ENCODE peak calls at places on chromosomes 16 and 17, in five cellular contexts. One of them, this sample, is unnamed.

GRCh38 chr17:78789663-78790181 is 7.6 kb upstream of the CYTH1 start:
- DNase-seq in EL: peak
- DNase-seq in CD8-positive, alpha-beta T cell: peak
- DNase-seq in HTR-8/SVneo: no peak
- DNase-seq in activated CD4-positive, alpha-beta T cell treated with anti-CD3 and anti-CD28 coated beads for 24 hours: no peak
- DNase-seq in this sample: no peak

GRCh38 chr16:85354623-85355514 is 242.6 kb upstream of the CIBAR2 start:
- DNase-seq in EL: peak
- DNase-seq in CD8-positive, alpha-beta T cell: no peak
- DNase-seq in HTR-8/SVneo: peak
- DNase-seq in activated CD4-positive, alpha-beta T cell treated with anti-CD3 and anti-CD28 coated beads for 24 hours: no peak
- DNase-seq in this sample: peak

GRCh38 chr16:78444-79145 is 570 bp downstream of the MPG start:
- DNase-seq in EL: peak
- DNase-seq in CD8-positive, alpha-beta T cell: no peak
- DNase-seq in HTR-8/SVneo: peak
- DNase-seq in activated CD4-positive, alpha-beta T cell treated with anti-CD3 and anti-CD28 coated beads for 24 hours: no peak
- DNase-seq in this sample: no peak

GRCh38 chr17:11264183-11264871 is 23.3 kb downstream of the SHISA6 start:
- DNase-seq in EL: no peak
- DNase-seq in CD8-positive, alpha-beta T cell: no peak
- DNase-seq in HTR-8/SVneo: no peak
- DNase-seq in activated CD4-positive, alpha-beta T cell treated with anti-CD3 and anti-CD28 coated beads for 24 hours: no peak
- DNase-seq in this sample: no peak

GRCh38 chr17:71024969-71025368 is 855.6 kb downstream of the KCNJ2 start:
- DNase-seq in EL: no peak
- DNase-seq in CD8-positive, alpha-beta T cell: no peak
- DNase-seq in HTR-8/SVneo: no peak
- DNase-seq in activated CD4-positive, alpha-beta T cell treated with anti-CD3 and anti-CD28 coated beads for 24 hours: no peak
- DNase-seq in this sample: no peak

GRCh38 chr17:69477204-69477899 is 62.9 kb downstream of the MAP2K6 start:
- DNase-seq in EL: no peak
- DNase-seq in CD8-positive, alpha-beta T cell: no peak
- DNase-seq in HTR-8/SVneo: no peak
- DNase-seq in activated CD4-positive, alpha-beta T cell treated with anti-CD3 and anti-CD28 coated beads for 24 hours: no peak
- DNase-seq in this sample: no peak

GRCh38 chr17:49230636-49231562 is at the start of gene PHOSPHO1:
- DNase-seq in EL: peak
- DNase-seq in CD8-positive, alpha-beta T cell: peak
- DNase-seq in HTR-8/SVneo: peak
- DNase-seq in activated CD4-positive, alpha-beta T cell treated with anti-CD3 and anti-CD28 coated beads for 24 hours: peak
- DNase-seq in this sample: peak

GRCh38 chr16:89613101-89613953 is at the start of gene DPEP1:
- DNase-seq in EL: no peak
- DNase-seq in CD8-positive, alpha-beta T cell: no peak
- DNase-seq in HTR-8/SVneo: no peak
- DNase-seq in activated CD4-positive, alpha-beta T cell treated with anti-CD3 and anti-CD28 coated beads for 24 hours: no peak
- DNase-seq in this sample: peak

GRCh38 chr17:71922439-71922838 is 198.4 kb upstream of the SOX9 start:
- DNase-seq in EL: peak
- DNase-seq in CD8-positive, alpha-beta T cell: no peak
- DNase-seq in HTR-8/SVneo: peak
- DNase-seq in activated CD4-positive, alpha-beta T cell treated with anti-CD3 and anti-CD28 coated beads for 24 hours: no peak
- DNase-seq in this sample: no peak

GRCh38 chr17:57068222-57068658 is 16.8 kb upstream of the AKAP1 start:
- DNase-seq in EL: no peak
- DNase-seq in CD8-positive, alpha-beta T cell: no peak
- DNase-seq in HTR-8/SVneo: peak
- DNase-seq in activated CD4-positive, alpha-beta T cell treated with anti-CD3 and anti-CD28 coated beads for 24 hours: no peak
- DNase-seq in this sample: no peak

GRCh38 chr17:63694974-63695773 is 4.8 kb downstream of the LIMD2 start:
- DNase-seq in EL: no peak
- DNase-seq in CD8-positive, alpha-beta T cell: peak
- DNase-seq in HTR-8/SVneo: no peak
- DNase-seq in activated CD4-positive, alpha-beta T cell treated with anti-CD3 and anti-CD28 coated beads for 24 hours: no peak
- DNase-seq in this sample: no peak

GRCh38 chr17:51435171-51435552 is 174.8 kb downstream of the UTP18 start:
- DNase-seq in EL: no peak
- DNase-seq in CD8-positive, alpha-beta T cell: no peak
- DNase-seq in HTR-8/SVneo: no peak
- DNase-seq in activated CD4-positive, alpha-beta T cell treated with anti-CD3 and anti-CD28 coated beads for 24 hours: no peak
- DNase-seq in this sample: no peak

GRCh38 chr17:49038544-49038943 is 41.4 kb downstream of the IGF2BP1 start:
- DNase-seq in EL: no peak
- DNase-seq in CD8-positive, alpha-beta T cell: no peak
- DNase-seq in HTR-8/SVneo: no peak
- DNase-seq in activated CD4-positive, alpha-beta T cell treated with anti-CD3 and anti-CD28 coated beads for 24 hours: no peak
- DNase-seq in this sample: no peak

GRCh38 chr17:83100853-83101391 is 21.5 kb downstream of the METRNL start:
- DNase-seq in EL: no peak
- DNase-seq in CD8-positive, alpha-beta T cell: no peak
- DNase-seq in HTR-8/SVneo: no peak
- DNase-seq in activated CD4-positive, alpha-beta T cell treated with anti-CD3 and anti-CD28 coated beads for 24 hours: no peak
- DNase-seq in this sample: no peak

GRCh38 chr16:78605548-78606097 is 506.2 kb downstream of the WWOX start:
- DNase-seq in EL: no peak
- DNase-seq in CD8-positive, alpha-beta T cell: no peak
- DNase-seq in HTR-8/SVneo: no peak
- DNase-seq in activated CD4-positive, alpha-beta T cell treated with anti-CD3 and anti-CD28 coated beads for 24 hours: no peak
- DNase-seq in this sample: no peak

GRCh38 chr16:71762186-71762585 is 37.7 kb upstream of the PHLPP2 start:
- DNase-seq in EL: peak
- DNase-seq in CD8-positive, alpha-beta T cell: no peak
- DNase-seq in HTR-8/SVneo: no peak
- DNase-seq in activated CD4-positive, alpha-beta T cell treated with anti-CD3 and anti-CD28 coated beads for 24 hours: no peak
- DNase-seq in this sample: no peak

GRCh38 chr17:57628421-57628820 is 116.7 kb downstream of the CCDC182 start:
- DNase-seq in EL: no peak
- DNase-seq in CD8-positive, alpha-beta T cell: no peak
- DNase-seq in HTR-8/SVneo: no peak
- DNase-seq in activated CD4-positive, alpha-beta T cell treated with anti-CD3 and anti-CD28 coated beads for 24 hours: no peak
- DNase-seq in this sample: no peak

GRCh38 chr16:85416267-85417109 is 196.6 kb upstream of the GSE1 start:
- DNase-seq in EL: peak
- DNase-seq in CD8-positive, alpha-beta T cell: peak
- DNase-seq in HTR-8/SVneo: peak
- DNase-seq in activated CD4-positive, alpha-beta T cell treated with anti-CD3 and anti-CD28 coated beads for 24 hours: peak
- DNase-seq in this sample: peak

GRCh38 chr17:16449121-16449570 is 33.8 kb downstream of the TRPV2 start:
- DNase-seq in EL: peak
- DNase-seq in CD8-positive, alpha-beta T cell: no peak
- DNase-seq in HTR-8/SVneo: no peak
- DNase-seq in activated CD4-positive, alpha-beta T cell treated with anti-CD3 and anti-CD28 coated beads for 24 hours: no peak
- DNase-seq in this sample: no peak

GRCh38 chr16:88473666-88474534 is 20.8 kb downstream of the ZFPM1 start:
- DNase-seq in EL: no peak
- DNase-seq in CD8-positive, alpha-beta T cell: no peak
- DNase-seq in HTR-8/SVneo: no peak
- DNase-seq in activated CD4-positive, alpha-beta T cell treated with anti-CD3 and anti-CD28 coated beads for 24 hours: no peak
- DNase-seq in this sample: no peak

GRCh38 chr17:64630309-64631223 is 31.5 kb downstream of the SMURF2 start:
- DNase-seq in EL: no peak
- DNase-seq in CD8-positive, alpha-beta T cell: no peak
- DNase-seq in HTR-8/SVneo: no peak
- DNase-seq in activated CD4-positive, alpha-beta T cell treated with anti-CD3 and anti-CD28 coated beads for 24 hours: no peak
- DNase-seq in this sample: no peak

GRCh38 chr16:30658731-30659506 is 688 bp downstream of the FBRS start:
- DNase-seq in EL: peak
- DNase-seq in CD8-positive, alpha-beta T cell: no peak
- DNase-seq in HTR-8/SVneo: peak
- DNase-seq in activated CD4-positive, alpha-beta T cell treated with anti-CD3 and anti-CD28 coated beads for 24 hours: peak
- DNase-seq in this sample: peak

This sample was measured in GDM1.